ENCODE peak calls at places on chromosomes 12 and 14, in nine cellular contexts. One of them, this sample, is unnamed.

GRCh38 chr12:102629262-102629888 is 149.0 kb upstream of the IGF1 start:
- DNase-seq in WERI-Rb-1: no peak
- DNase-seq in H54: no peak
- DNase-seq in choroid plexus epithelial cell: no peak
- DNase-seq in ELR: peak
- DNase-seq in M059J: peak
- DNase-seq in HEK293T: no peak
- DNase-seq in AG04450: no peak
- DNase-seq in left colon: no peak
- DNase-seq in this sample: no peak

GRCh38 chr14:99182548-99183115 is 89.4 kb downstream of the BCL11B start:
- DNase-seq in AG04450: no peak
- DNase-seq in H54: no peak
- DNase-seq in left colon: no peak
- DNase-seq in ELR: no peak
- DNase-seq in M059J: no peak
- DNase-seq in choroid plexus epithelial cell: no peak
- DNase-seq in HEK293T: no peak
- DNase-seq in WERI-Rb-1: no peak
- DNase-seq in this sample: no peak

GRCh38 chr14:104596451-104596918 is 8.1 kb downstream of the TMEM179 start:
- DNase-seq in ELR: no peak
- DNase-seq in choroid plexus epithelial cell: no peak
- DNase-seq in HEK293T: no peak
- DNase-seq in WERI-Rb-1: peak
- DNase-seq in M059J: no peak
- DNase-seq in AG04450: no peak
- DNase-seq in left colon: no peak
- DNase-seq in H54: no peak
- DNase-seq in this sample: peak

GRCh38 chr12:104546575-104546974 is 89.8 kb downstream of the CHST11 start:
- DNase-seq in AG04450: no peak
- DNase-seq in choroid plexus epithelial cell: no peak
- DNase-seq in left colon: no peak
- DNase-seq in M059J: no peak
- DNase-seq in ELR: no peak
- DNase-seq in HEK293T: no peak
- DNase-seq in WERI-Rb-1: no peak
- DNase-seq in H54: no peak
- DNase-seq in this sample: no peak

GRCh38 chr14:91129261-91129660 is 15.4 kb downstream of the DGLUCY start:
- DNase-seq in left colon: no peak
- DNase-seq in choroid plexus epithelial cell: no peak
- DNase-seq in WERI-Rb-1: no peak
- DNase-seq in AG04450: no peak
- DNase-seq in M059J: no peak
- DNase-seq in ELR: peak
- DNase-seq in H54: no peak
- DNase-seq in HEK293T: no peak
- DNase-seq in this sample: no peak

GRCh38 chr12:84910549-84911241 is 1.9 kb downstream of the SLC6A15 start:
- DNase-seq in ELR: peak
- DNase-seq in WERI-Rb-1: peak
- DNase-seq in HEK293T: peak
- DNase-seq in H54: no peak
- DNase-seq in AG04450: no peak
- DNase-seq in choroid plexus epithelial cell: peak
- DNase-seq in left colon: no peak
- DNase-seq in M059J: no peak
- DNase-seq in this sample: no peak

GRCh38 chr12:104682790-104683279 is 226.1 kb downstream of the CHST11 start:
- DNase-seq in WERI-Rb-1: no peak
- DNase-seq in choroid plexus epithelial cell: no peak
- DNase-seq in left colon: no peak
- DNase-seq in AG04450: no peak
- DNase-seq in HEK293T: no peak
- DNase-seq in M059J: no peak
- DNase-seq in ELR: no peak
- DNase-seq in H54: no peak
- DNase-seq in this sample: no peak

GRCh38 chr12:76236640-76237039 is 111.6 kb downstream of the BBS10 start:
- DNase-seq in left colon: no peak
- DNase-seq in choroid plexus epithelial cell: peak
- DNase-seq in WERI-Rb-1: no peak
- DNase-seq in HEK293T: no peak
- DNase-seq in AG04450: no peak
- DNase-seq in ELR: peak
- DNase-seq in M059J: peak
- DNase-seq in H54: peak
- DNase-seq in this sample: peak

GRCh38 chr12:2075558-2076195 is 22.9 kb downstream of the CACNA1C start:
- DNase-seq in left colon: peak
- DNase-seq in M059J: no peak
- DNase-seq in ELR: no peak
- DNase-seq in HEK293T: no peak
- DNase-seq in WERI-Rb-1: no peak
- DNase-seq in choroid plexus epithelial cell: no peak
- DNase-seq in H54: no peak
- DNase-seq in AG04450: no peak
- DNase-seq in this sample: no peak

GRCh38 chr12:122106891-122107660 is 28.5 kb downstream of the MLXIP start:
- DNase-seq in ELR: peak
- DNase-seq in AG04450: no peak
- DNase-seq in H54: peak
- DNase-seq in choroid plexus epithelial cell: peak
- DNase-seq in HEK293T: no peak
- DNase-seq in WERI-Rb-1: no peak
- DNase-seq in left colon: peak
- DNase-seq in M059J: peak
- DNase-seq in this sample: no peak

GRCh38 chr12:114696443-114697245 is 12.7 kb upstream of the TBX3 start:
- DNase-seq in HEK293T: no peak
- DNase-seq in M059J: no peak
- DNase-seq in WERI-Rb-1: no peak
- DNase-seq in ELR: no peak
- DNase-seq in left colon: no peak
- DNase-seq in AG04450: no peak
- DNase-seq in choroid plexus epithelial cell: no peak
- DNase-seq in H54: no peak
- DNase-seq in this sample: no peak

GRCh38 chr12:6378709-6379427 is 3.5 kb upstream of the SCNN1A start:
- DNase-seq in ELR: no peak
- DNase-seq in WERI-Rb-1: no peak
- DNase-seq in choroid plexus epithelial cell: no peak
- DNase-seq in AG04450: no peak
- DNase-seq in M059J: no peak
- DNase-seq in HEK293T: no peak
- DNase-seq in H54: no peak
- DNase-seq in left colon: peak
- DNase-seq in this sample: no peak

GRCh38 chr12:90410962-90411361 is 544.0 kb downstream of the CCER1 start:
- DNase-seq in choroid plexus epithelial cell: no peak
- DNase-seq in H54: no peak
- DNase-seq in WERI-Rb-1: no peak
- DNase-seq in HEK293T: no peak
- DNase-seq in left colon: no peak
- DNase-seq in AG04450: no peak
- DNase-seq in ELR: no peak
- DNase-seq in M059J: no peak
- DNase-seq in this sample: no peak

GRCh38 chr12:89073027-89073398 is 279.3 kb downstream of the DUSP6 start:
- DNase-seq in AG04450: peak
- DNase-seq in left colon: no peak
- DNase-seq in HEK293T: no peak
- DNase-seq in H54: no peak
- DNase-seq in choroid plexus epithelial cell: peak
- DNase-seq in ELR: peak
- DNase-seq in WERI-Rb-1: no peak
- DNase-seq in M059J: peak
- DNase-seq in this sample: no peak

GRCh38 chr14:105929327-105930081 is 403.1 kb downstream of the TMEM121 start:
- DNase-seq in M059J: no peak
- DNase-seq in WERI-Rb-1: no peak
- DNase-seq in left colon: peak
- DNase-seq in choroid plexus epithelial cell: no peak
- DNase-seq in AG04450: no peak
- DNase-seq in ELR: no peak
- DNase-seq in HEK293T: no peak
- DNase-seq in H54: no peak
- DNase-seq in this sample: no peak

GRCh38 chr14:97625512-97625911 is 828.3 kb downstream of the VRK1 start:
- DNase-seq in left colon: no peak
- DNase-seq in WERI-Rb-1: no peak
- DNase-seq in HEK293T: no peak
- DNase-seq in M059J: no peak
- DNase-seq in ELR: no peak
- DNase-seq in AG04450: no peak
- DNase-seq in H54: no peak
- DNase-seq in choroid plexus epithelial cell: no peak
- DNase-seq in this sample: no peak

GRCh38 chr12:118500302-118500701 is 123.9 kb downstream of the SUDS3 start:
- DNase-seq in WERI-Rb-1: no peak
- DNase-seq in choroid plexus epithelial cell: no peak
- DNase-seq in AG04450: no peak
- DNase-seq in M059J: no peak
- DNase-seq in HEK293T: no peak
- DNase-seq in H54: no peak
- DNase-seq in ELR: no peak
- DNase-seq in left colon: no peak
- DNase-seq in this sample: no peak

GRCh38 chr12:58596381-58596780 is 323.9 kb downstream of the LRIG3 start:
- DNase-seq in AG04450: no peak
- DNase-seq in M059J: peak
- DNase-seq in WERI-Rb-1: peak
- DNase-seq in ELR: peak
- DNase-seq in left colon: no peak
- DNase-seq in H54: no peak
- DNase-seq in HEK293T: no peak
- DNase-seq in choroid plexus epithelial cell: no peak
- DNase-seq in this sample: no peak

GRCh38 chr14:22561661-22562579 is 27.1 kb downstream of the DAD1 start:
- DNase-seq in choroid plexus epithelial cell: peak
- DNase-seq in ELR: no peak
- DNase-seq in WERI-Rb-1: no peak
- DNase-seq in H54: no peak
- DNase-seq in left colon: no peak
- DNase-seq in HEK293T: no peak
- DNase-seq in M059J: no peak
- DNase-seq in AG04450: no peak
- DNase-seq in this sample: no peak

GRCh38 chr12:66603458-66603857 is 75.4 kb downstream of the GRIP1 start:
- DNase-seq in WERI-Rb-1: no peak
- DNase-seq in M059J: no peak
- DNase-seq in choroid plexus epithelial cell: no peak
- DNase-seq in ELR: no peak
- DNase-seq in HEK293T: no peak
- DNase-seq in H54: no peak
- DNase-seq in AG04450: no peak
- DNase-seq in left colon: no peak
- DNase-seq in this sample: no peak

GRCh38 chr12:30732954-30733637 is 21.7 kb downstream of the CAPRIN2 start:
- DNase-seq in left colon: no peak
- DNase-seq in HEK293T: no peak
- DNase-seq in ELR: no peak
- DNase-seq in WERI-Rb-1: no peak
- DNase-seq in AG04450: no peak
- DNase-seq in M059J: no peak
- DNase-seq in H54: no peak
- DNase-seq in choroid plexus epithelial cell: no peak
- DNase-seq in this sample: no peak

GRCh38 chr12:109098671-109099070 is 1.3 kb downstream of the UNG start:
- DNase-seq in M059J: peak
- DNase-seq in AG04450: no peak
- DNase-seq in choroid plexus epithelial cell: peak
- DNase-seq in ELR: no peak
- DNase-seq in HEK293T: no peak
- DNase-seq in WERI-Rb-1: no peak
- DNase-seq in H54: no peak
- DNase-seq in left colon: no peak
- DNase-seq in this sample: no peak

GRCh38 chr12:122873540-122873939 is 22.4 kb downstream of the VPS37B start:
- DNase-seq in WERI-Rb-1: no peak
- DNase-seq in M059J: no peak
- DNase-seq in HEK293T: no peak
- DNase-seq in choroid plexus epithelial cell: no peak
- DNase-seq in ELR: no peak
- DNase-seq in H54: no peak
- DNase-seq in AG04450: no peak
- DNase-seq in left colon: no peak
- DNase-seq in this sample: no peak

GRCh38 chr14:85402546-85403162 is 127.3 kb upstream of the FLRT2 start:
- DNase-seq in choroid plexus epithelial cell: no peak
- DNase-seq in M059J: no peak
- DNase-seq in AG04450: no peak
- DNase-seq in ELR: no peak
- DNase-seq in left colon: no peak
- DNase-seq in WERI-Rb-1: no peak
- DNase-seq in H54: no peak
- DNase-seq in HEK293T: no peak
- DNase-seq in this sample: no peak

GRCh38 chr12:58925733-58926113 is 5.4 kb upstream of the LRIG3 start:
- DNase-seq in left colon: no peak
- DNase-seq in WERI-Rb-1: no peak
- DNase-seq in H54: no peak
- DNase-seq in M059J: no peak
- DNase-seq in HEK293T: no peak
- DNase-seq in ELR: no peak
- DNase-seq in AG04450: no peak
- DNase-seq in choroid plexus epithelial cell: no peak
- DNase-seq in this sample: no peak

GRCh38 chr12:94151577-94151976 is 3.2 kb downstream of the PLXNC1 start:
- DNase-seq in M059J: no peak
- DNase-seq in AG04450: no peak
- DNase-seq in ELR: no peak
- DNase-seq in H54: no peak
- DNase-seq in HEK293T: no peak
- DNase-seq in WERI-Rb-1: no peak
- DNase-seq in choroid plexus epithelial cell: no peak
- DNase-seq in left colon: peak
- DNase-seq in this sample: no peak

GRCh38 chr12:70364695-70365397 is 1.2 kb upstream of the KCNMB4 start:
- DNase-seq in H54: no peak
- DNase-seq in M059J: no peak
- DNase-seq in AG04450: no peak
- DNase-seq in HEK293T: peak
- DNase-seq in ELR: no peak
- DNase-seq in WERI-Rb-1: peak
- DNase-seq in choroid plexus epithelial cell: no peak
- DNase-seq in left colon: no peak
- DNase-seq in this sample: no peak

This sample was measured in 8988T.